ENCODE peak calls at places on chromosomes 2 and 18, in four cellular contexts. One of them, this sample, is unnamed.
A peak's percentile ranks its signal among the peaks of the same experiment; 100 is the strongest.

GRCh38 chr2:62340981-62341624 is 145.2 kb downstream of the B3GNT2 start:
- DNase-seq in mesenchymal stem cell: peak; percentile 60
- DNase-seq in pancreas: no peak
- DNase-seq in aorta: no peak
- DNase-seq in this sample: no peak

GRCh38 chr18:80190311-80190710 is 57.0 kb downstream of the PARD6G start:
- DNase-seq in mesenchymal stem cell: no peak
- DNase-seq in pancreas: no peak
- DNase-seq in aorta: peak; percentile 28
- DNase-seq in this sample: no peak

GRCh38 chr2:237473474-237474453 is 13.3 kb upstream of the MLPH start:
- DNase-seq in mesenchymal stem cell: peak; percentile 92
- DNase-seq in aorta: peak; percentile 66
- DNase-seq in pancreas: no peak
- DNase-seq in this sample: no peak

GRCh38 chr18:33757037-33757436 is 179.0 kb downstream of the ASXL3 start:
- DNase-seq in pancreas: no peak
- DNase-seq in mesenchymal stem cell: peak; percentile 54
- DNase-seq in aorta: no peak
- DNase-seq in this sample: no peak

GRCh38 chr2:11024010-11024615 is 112.4 kb downstream of the KCNF1 start:
- DNase-seq in mesenchymal stem cell: no peak
- DNase-seq in pancreas: peak; percentile 93
- DNase-seq in aorta: no peak
- DNase-seq in this sample: no peak

GRCh38 chr18:79528846-79529245 is 133.1 kb downstream of the NFATC1 start:
- DNase-seq in aorta: peak; percentile 81
- DNase-seq in pancreas: no peak
- DNase-seq in mesenchymal stem cell: peak; percentile 60
- DNase-seq in this sample: peak; percentile 81

GRCh38 chr2:69095246-69095645 is 82.3 kb downstream of the ANTXR1 start:
- DNase-seq in aorta: no peak
- DNase-seq in pancreas: no peak
- DNase-seq in mesenchymal stem cell: peak; percentile 75
- DNase-seq in this sample: no peak

GRCh38 chr2:235856820-235857185 is 311.4 kb downstream of the GBX2 start:
- DNase-seq in pancreas: no peak
- DNase-seq in aorta: no peak
- DNase-seq in mesenchymal stem cell: no peak
- DNase-seq in this sample: no peak

GRCh38 chr18:32349728-32350395 is 120.8 kb downstream of the GAREM1 start:
- DNase-seq in aorta: no peak
- DNase-seq in mesenchymal stem cell: peak; percentile 95
- DNase-seq in pancreas: no peak
- DNase-seq in this sample: no peak

GRCh38 chr2:71472019-71472418 is 18.7 kb downstream of the DYSF start:
- DNase-seq in mesenchymal stem cell: no peak
- DNase-seq in aorta: no peak
- DNase-seq in pancreas: no peak
- DNase-seq in this sample: no peak

GRCh38 chr2:234954551-234954992 is 2.8 kb downstream of the SH3BP4 start:
- DNase-seq in aorta: no peak
- DNase-seq in pancreas: no peak
- DNase-seq in mesenchymal stem cell: peak; percentile 59
- DNase-seq in this sample: peak; percentile 75

GRCh38 chr2:146990311-146990781 is 854.5 kb upstream of the ACVR2A start:
- DNase-seq in mesenchymal stem cell: peak; percentile 7
- DNase-seq in aorta: no peak
- DNase-seq in pancreas: no peak
- DNase-seq in this sample: no peak

GRCh38 chr2:3022841-3023372 is 354.7 kb downstream of the EIPR1 start:
- DNase-seq in aorta: no peak
- DNase-seq in pancreas: no peak
- DNase-seq in mesenchymal stem cell: no peak
- DNase-seq in this sample: no peak

GRCh38 chr2:46779447-46779941 is 136.1 kb downstream of the MCFD2 start:
- DNase-seq in pancreas: no peak
- DNase-seq in mesenchymal stem cell: peak; percentile 6
- DNase-seq in aorta: no peak
- DNase-seq in this sample: no peak

GRCh38 chr2:227106845-227107759 is 56.9 kb downstream of the COL4A4 start:
- DNase-seq in mesenchymal stem cell: peak; percentile 80
- DNase-seq in aorta: no peak
- DNase-seq in pancreas: no peak
- DNase-seq in this sample: peak; percentile 66

GRCh38 chr18:76414936-76415621 is 80.0 kb downstream of the ZNF516 start:
- DNase-seq in pancreas: no peak
- DNase-seq in aorta: peak; percentile 66
- DNase-seq in mesenchymal stem cell: no peak
- DNase-seq in this sample: no peak

GRCh38 chr2:122660786-122661634 is 905.6 kb downstream of the TSN start:
- DNase-seq in mesenchymal stem cell: no peak
- DNase-seq in aorta: no peak
- DNase-seq in pancreas: no peak
- DNase-seq in this sample: no peak

GRCh38 chr2:190318931-190319556 is 582 bp downstream of the HIBCH start:
- DNase-seq in aorta: no peak
- DNase-seq in mesenchymal stem cell: no peak
- DNase-seq in pancreas: no peak
- DNase-seq in this sample: no peak

GRCh38 chr18:31410716-31411483 is 34.3 kb downstream of the DSG4 start:
- DNase-seq in mesenchymal stem cell: no peak
- DNase-seq in pancreas: peak; percentile 25
- DNase-seq in aorta: peak; percentile 66
- DNase-seq in this sample: no peak

GRCh38 chr2:190123956-190124355 is 61.4 kb upstream of the MSTN start:
- DNase-seq in aorta: no peak
- DNase-seq in mesenchymal stem cell: peak; percentile 60
- DNase-seq in pancreas: no peak
- DNase-seq in this sample: no peak

GRCh38 chr2:174051741-174052638 is 86.8 kb upstream of the SP3 start:
- DNase-seq in pancreas: no peak
- DNase-seq in mesenchymal stem cell: peak; percentile 73
- DNase-seq in aorta: no peak
- DNase-seq in this sample: no peak

GRCh38 chr2:26805241-26805676 is 19.4 kb downstream of the CENPA start:
- DNase-seq in pancreas: no peak
- DNase-seq in aorta: no peak
- DNase-seq in mesenchymal stem cell: peak; percentile 88
- DNase-seq in this sample: no peak

GRCh38 chr2:106174056-106174455 is 20.0 kb downstream of the UXS1 start:
- DNase-seq in mesenchymal stem cell: no peak
- DNase-seq in pancreas: no peak
- DNase-seq in aorta: no peak
- DNase-seq in this sample: no peak

GRCh38 chr2:128301501-128301966 is 17.1 kb downstream of the HS6ST1 start:
- DNase-seq in pancreas: no peak
- DNase-seq in mesenchymal stem cell: peak; percentile 99
- DNase-seq in aorta: peak; percentile 89
- DNase-seq in this sample: no peak

GRCh38 chr2:126995652-126996377 is 97.1 kb downstream of the TEX51 start:
- DNase-seq in pancreas: no peak
- DNase-seq in aorta: no peak
- DNase-seq in mesenchymal stem cell: no peak
- DNase-seq in this sample: no peak

GRCh38 chr2:102489646-102490045 is 16.6 kb downstream of the SLC9A4 start:
- DNase-seq in aorta: no peak
- DNase-seq in mesenchymal stem cell: no peak
- DNase-seq in pancreas: no peak
- DNase-seq in this sample: no peak

GRCh38 chr18:9984025-9984424 is 70.2 kb downstream of the VAPA start:
- DNase-seq in aorta: no peak
- DNase-seq in mesenchymal stem cell: no peak
- DNase-seq in pancreas: no peak
- DNase-seq in this sample: no peak

GRCh38 chr2:33083671-33084387 is 137.1 kb downstream of the LTBP1 start:
- DNase-seq in mesenchymal stem cell: no peak
- DNase-seq in aorta: no peak
- DNase-seq in pancreas: no peak
- DNase-seq in this sample: no peak

GRCh38 chr2:127195140-127196074 is 24.7 kb downstream of the CYP27C1 start:
- DNase-seq in mesenchymal stem cell: no peak
- DNase-seq in aorta: peak; percentile 33
- DNase-seq in pancreas: no peak
- DNase-seq in this sample: no peak

GRCh38 chr2:235458839-235459273 is 35.0 kb upstream of the AGAP1 start:
- DNase-seq in pancreas: no peak
- DNase-seq in mesenchymal stem cell: peak; percentile 53
- DNase-seq in aorta: no peak
- DNase-seq in this sample: no peak

DNA sequence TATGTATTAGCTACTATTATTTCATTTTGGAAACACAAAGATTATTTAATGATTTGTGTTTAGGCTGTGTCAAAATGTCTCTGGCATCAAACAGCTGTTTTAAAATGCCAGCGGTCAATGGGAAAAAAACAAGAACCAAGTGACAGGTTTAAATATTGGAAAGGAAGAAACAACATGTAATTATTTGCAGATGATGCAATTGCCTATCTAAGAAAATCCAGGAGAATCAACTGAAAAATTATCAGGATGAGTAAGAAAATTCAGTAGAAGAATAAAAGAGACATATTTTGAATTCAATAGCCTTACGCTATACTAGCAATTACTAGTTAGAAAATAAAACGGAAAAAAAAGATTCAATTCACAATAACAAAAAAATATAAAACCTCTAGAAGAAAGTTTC is 51.6 kb downstream of the HNRNPLL start:
- DNase-seq in pancreas: no peak
- DNase-seq in mesenchymal stem cell: no peak
- DNase-seq in aorta: no peak
- DNase-seq in this sample: no peak
- H3K36me3 ChIP-seq in pancreas: no peaks in the 10 kb centered on the region
- H3K36me3 ChIP-seq in mesenchymal stem cell: peaks cover 5% of the 10 kb centered on the region
- H3K36me3 ChIP-seq in aorta: no peaks in the 10 kb centered on the region
- H3K36me3 ChIP-seq in this sample: no peaks in the 10 kb centered on the region

DNA sequence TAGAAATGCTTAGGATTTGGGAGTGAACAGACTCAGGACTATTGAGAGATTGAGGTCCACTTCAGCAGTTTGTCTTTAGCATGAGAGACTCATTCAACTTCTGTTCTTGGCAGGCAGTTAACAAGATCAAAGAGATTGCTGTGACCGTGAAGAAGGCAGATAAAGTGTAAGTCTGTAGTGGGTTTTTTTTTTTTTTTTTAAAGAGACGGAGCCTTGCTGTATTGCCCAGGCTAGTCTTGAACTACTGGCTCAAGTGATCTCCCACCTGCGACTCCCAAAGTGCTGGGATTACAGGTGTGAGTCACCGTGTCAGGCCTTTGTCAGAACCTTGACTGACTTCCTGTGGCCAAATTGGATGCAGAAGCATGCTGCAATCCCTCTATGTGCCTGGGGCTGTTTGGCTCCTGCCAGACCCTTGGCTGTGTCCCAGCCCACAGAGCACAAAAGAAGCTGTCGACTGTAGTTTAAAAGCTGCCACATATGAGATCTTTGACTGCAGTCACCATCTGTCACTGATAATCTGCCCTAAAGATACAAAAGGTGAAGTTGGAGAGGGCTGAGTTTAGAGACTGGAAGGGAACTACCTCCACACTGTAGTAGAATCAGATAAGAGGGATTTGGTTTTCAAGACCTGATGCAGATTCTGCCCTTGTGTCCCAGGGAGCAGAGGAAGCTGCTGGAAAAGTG is 9.9 kb downstream of the CCT7 start:
- DNase-seq in pancreas: no peak
- DNase-seq in mesenchymal stem cell: peak; percentile 7
- DNase-seq in aorta: peak; percentile 23
- DNase-seq in this sample: peak; percentile 23
- H3K36me3 ChIP-seq in pancreas: peaks cover 33% of the 10 kb centered on the region
- H3K36me3 ChIP-seq in mesenchymal stem cell: peaks cover 37% of the 10 kb centered on the region
- H3K36me3 ChIP-seq in aorta: peaks cover 5% of the 10 kb centered on the region
- H3K36me3 ChIP-seq in this sample: peaks cover 98% of the 10 kb centered on the region

GRCh38 chr2:43266692-43267091 is 40.3 kb upstream of the ZFP36L2 start:
- DNase-seq in pancreas: no peak
- DNase-seq in aorta: no peak
- DNase-seq in mesenchymal stem cell: no peak
- DNase-seq in this sample: no peak

GRCh38 chr2:43269706-43270105 is 43.3 kb upstream of the ZFP36L2 start:
- DNase-seq in aorta: no peak
- DNase-seq in mesenchymal stem cell: peak; percentile 91
- DNase-seq in pancreas: no peak
- DNase-seq in this sample: no peak

GRCh38 chr2:43267393-43267792 is 41.0 kb upstream of the ZFP36L2 start:
- DNase-seq in pancreas: no peak
- DNase-seq in mesenchymal stem cell: no peak
- DNase-seq in aorta: no peak
- DNase-seq in this sample: no peak

GRCh38 chr2:43269074-43269572 is 42.7 kb upstream of the ZFP36L2 start:
- DNase-seq in pancreas: no peak
- DNase-seq in aorta: peak; percentile 91
- DNase-seq in mesenchymal stem cell: peak; percentile 100
- DNase-seq in this sample: no peak

GRCh38 chr2:43268066-43268971 is 41.9 kb upstream of the ZFP36L2 start:
- DNase-seq in pancreas: no peak
- DNase-seq in aorta: peak; percentile 76
- DNase-seq in mesenchymal stem cell: peak; percentile 53
- DNase-seq in this sample: no peak
- H3K36me3 ChIP-seq in pancreas: no peaks in the 10 kb centered on the region
- H3K36me3 ChIP-seq in aorta: no peaks in the 10 kb centered on the region
- H3K36me3 ChIP-seq in mesenchymal stem cell: peaks cover 14% of the 10 kb centered on the region
- H3K36me3 ChIP-seq in this sample: no peaks in the 10 kb centered on the region

DNA sequence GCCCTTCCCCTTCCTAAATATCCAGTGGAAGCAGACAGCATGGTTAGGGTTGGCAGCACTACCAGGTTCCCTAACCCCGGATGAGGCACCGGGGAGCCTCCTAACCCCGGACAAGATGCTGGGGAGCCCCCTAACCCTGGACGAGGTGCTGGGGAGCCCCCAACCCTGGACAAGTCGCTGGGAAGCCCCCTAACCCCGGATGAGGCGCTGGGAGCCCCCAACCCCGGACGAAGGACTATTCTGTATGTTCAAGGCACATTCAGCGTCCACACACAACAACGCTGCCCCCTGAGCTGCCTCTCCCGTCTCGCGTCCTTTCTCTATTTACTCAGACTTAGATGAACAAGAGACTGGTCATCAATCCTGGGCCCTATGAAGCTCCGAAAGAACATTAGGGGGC is 51.8 kb downstream of the ANKMY1 start:
- DNase-seq in mesenchymal stem cell: no peak
- DNase-seq in aorta: peak; percentile 51
- DNase-seq in pancreas: no peak
- DNase-seq in this sample: no peak
- H3K36me3 ChIP-seq in mesenchymal stem cell: peaks cover 2% of the 10 kb centered on the region
- H3K36me3 ChIP-seq in aorta: no peaks in the 10 kb centered on the region
- H3K36me3 ChIP-seq in pancreas: no peaks in the 10 kb centered on the region
- H3K36me3 ChIP-seq in this sample: no peaks in the 10 kb centered on the region

This sample was measured in HAP-1.